ENCODE peak calls at places on chromosomes 16 and 17, in five cellular contexts. Z is testis, Y is tibial nerve, F is adrenal gland, X is mesendoderm. W is an unnamed sample.

GRCh38 chr17:2053380-2054261 is 1.3 kb upstream of the HIC1 start:
- DNase-seq in Z (peak; percentile 78), F (peak; percentile 84), X (peak; percentile 76), Y (peak; percentile 76), W (peak; percentile 88)

GRCh38 chr17:33328129-33328528 is 35.0 kb upstream of the ASIC2 start:
- DNase-seq in Y (no peak), Z (no peak), X (peak; percentile 51), F (peak; percentile 21), W (no peak)

GRCh38 chr16:52825882-52826281 is 226.8 kb downstream of the CHD9NB start:
- DNase-seq in X (no peak), Y (no peak), Z (no peak), F (no peak), W (no peak)

GRCh38 chr17:9003355-9004131 is 17.8 kb upstream of the NTN1 start:
- DNase-seq in F (no peak), Z (no peak), Y (no peak), X (peak; percentile 56), W (no peak)

GRCh38 chr17:82985973-82986372 is 93.4 kb upstream of the METRNL start:
- DNase-seq in Y (no peak), F (no peak), Z (peak; percentile 15), X (peak; percentile 14), W (no peak)

GRCh38 chr17:40608061-40608581 is 39.5 kb downstream of the SMARCE1 start:
- DNase-seq in Y (no peak), Z (no peak), X (no peak), F (no peak), W (no peak)

GRCh38 chr16:79656537-79657115 is 56.1 kb upstream of the MAF start:
- DNase-seq in Z (no peak), Y (no peak), F (no peak), X (no peak), W (no peak)

GRCh38 chr17:17141860-17142552 is 64.1 kb downstream of the PLD6 start:
- DNase-seq in Z (peak; percentile 70), Y (no peak), F (peak; percentile 65), X (peak; percentile 47), W (peak; percentile 37)

GRCh38 chr17:28712705-28713415 is 1.2 kb upstream of the PROCA1 start:
- DNase-seq in Z (no peak), Y (no peak), X (no peak), F (no peak), W (no peak)

GRCh38 chr16:3879258-3879886 is 1.1 kb downstream of the CREBBP start:
- DNase-seq in Z (peak; percentile 42), F (peak; percentile 40), X (no peak), Y (no peak), W (no peak)

GRCh38 chr17:70123193-70123592 is 46.1 kb upstream of the KCNJ2 start:
- DNase-seq in Z (no peak), F (no peak), Y (no peak), X (peak; percentile 50), W (no peak)

GRCh38 chr17:31916496-31917064 is 15.1 kb upstream of the UTP6 start:
- DNase-seq in X (no peak), Z (no peak), F (no peak), Y (no peak), W (no peak)

GRCh38 chr17:77382356-77382911 is 241.7 kb downstream of the SEC14L1 start:
- DNase-seq in X (peak; percentile 36), Y (no peak), F (no peak), Z (no peak), W (no peak)

GRCh38 chr17:75983501-75984181 is 4.6 kb downstream of the TEN1 start:
- DNase-seq in X (peak; percentile 97), F (peak; percentile 61), Z (peak; percentile 61), Y (no peak), W (peak; percentile 51)

GRCh38 chr17:71229036-71229435 is 891.8 kb upstream of the SOX9 start:
- DNase-seq in F (no peak), Z (no peak), X (no peak), Y (no peak), W (no peak)

GRCh38 chr17:75267403-75268232 is 3.4 kb downstream of the MIF4GD start:
- DNase-seq in Z (no peak), X (peak; percentile 85), F (no peak), Y (no peak), W (no peak)

GRCh38 chr16:30761928-30762902 is at the start of the genes CFAP119 and RNF40:
- DNase-seq in X (peak; percentile 99), F (peak; percentile 98), Y (peak; percentile 92), Z (peak; percentile 98), W (peak; percentile 98)
- H3K27ac ChIP-seq in X (peak within 1 kb of the TSS; percentile 45), F (peak within 1 kb of the TSS; percentile 91), Y (peak within 1 kb of the TSS; percentile 96), Z (peak within 1 kb of the TSS; percentile 88), W (peak within 1 kb of the TSS; percentile 96)

GRCh38 chr16:76976101-76976500 is 214.9 kb upstream of the MON1B start:
- DNase-seq in X (no peak), Y (no peak), Z (no peak), F (no peak), W (no peak)
- H3K27ac ChIP-seq in X (no peak overlapping the region), Y (no peak overlapping the region), Z (no peak overlapping the region), F (no peak overlapping the region), W (no peak overlapping the region)

DNA sequence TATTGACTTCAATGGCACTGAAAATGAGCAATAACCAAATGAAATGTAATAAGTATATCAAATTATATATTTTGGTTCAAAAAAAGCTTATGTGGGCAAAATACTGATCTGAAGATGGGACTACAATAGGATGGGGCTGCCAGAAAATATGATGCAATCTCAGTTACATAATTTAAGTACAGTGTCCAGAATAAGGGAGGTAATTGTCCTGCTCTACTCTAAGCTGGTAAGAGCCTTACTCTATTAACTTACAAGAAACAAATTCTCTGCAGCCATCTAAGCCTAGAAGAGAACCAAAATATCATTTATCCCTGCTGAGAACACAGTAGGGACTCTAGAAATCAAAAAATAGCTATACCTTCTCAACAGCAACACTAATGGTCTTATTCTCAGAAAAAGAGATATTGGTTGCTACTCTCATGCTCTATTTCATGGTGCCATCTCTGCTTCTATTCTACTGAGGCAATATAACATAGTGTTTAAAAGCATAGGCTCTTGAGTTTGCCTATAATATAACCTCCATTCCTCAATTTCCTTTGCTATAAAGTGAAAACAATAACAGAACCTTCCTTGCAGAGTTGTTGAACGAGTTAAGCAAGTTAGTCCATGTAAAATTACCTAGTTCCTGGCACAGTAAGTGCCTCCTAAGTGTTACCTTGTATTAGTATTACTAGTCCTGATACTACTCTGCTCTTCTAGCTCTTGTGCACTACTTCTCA is 19.9 kb downstream of the NQO1 start:
- DNase-seq in F (no peak), Y (no peak), Z (no peak), X (no peak), W (no peak)
- H3K27ac ChIP-seq in F (no peak overlapping the region), Y (no peak overlapping the region), Z (no peak overlapping the region), X (no peak overlapping the region), W (no peak overlapping the region)

GRCh38 chr16:19304670-19305240 is 19.2 kb downstream of the CLEC19A start:
- DNase-seq in Z (no peak), Y (no peak), F (no peak), X (peak; percentile 74), W (no peak)
- H3K27ac ChIP-seq in Z (no peak overlapping the region), Y (no peak overlapping the region), F (no peak overlapping the region), X (no peak overlapping the region), W (no peak overlapping the region)